ENCODE peak calls at places on chromosomes 5 and 9, in nine cellular contexts. G, D, P, Y, I, M, L, A and R are unnamed samples.

GRCh38 chr5:10535237-10535530 is 28.7 kb upstream of the ANKRD33B start:
- DNase-seq in G (no peak), D (no peak), P (no peak), Y (no peak), I (no peak), M (no peak), L (no peak), A (no peak), R (no peak)

GRCh38 chr5:42970636-42971559 is 69.2 kb downstream of the ANXA2R start:
- DNase-seq in G (no peak), D (peak; percentile 18), P (no peak), Y (no peak), I (no peak), M (no peak), L (peak; percentile 71), A (no peak), R (no peak)

GRCh38 chr5:137778772-137779564 is 24.8 kb upstream of the HNRNPA0 start:
- DNase-seq in G (peak; percentile 44), D (peak; percentile 62), P (no peak), Y (no peak), I (peak; percentile 55), M (no peak), L (no peak), A (no peak), R (no peak)

GRCh38 chr5:141186897-141187512 is at the start of gene PCDHB9:
- DNase-seq in G (peak; percentile 6), D (peak; percentile 65), P (no peak), Y (no peak), I (peak; percentile 21), M (no peak), L (no peak), A (no peak), R (peak; percentile 42)

GRCh38 chr9:99336531-99336930 is 114.4 kb downstream of the SEC61B start:
- DNase-seq in G (no peak), D (no peak), P (no peak), Y (no peak), I (no peak), M (no peak), L (no peak), A (no peak), R (no peak)

GRCh38 chr5:375336-375920 is 53.9 kb downstream of the AHRR start:
- DNase-seq in G (no peak), D (no peak), P (no peak), Y (no peak), I (no peak), M (no peak), L (peak; percentile 47), A (no peak), R (no peak)

GRCh38 chr9:134171316-134172197 is 7.2 kb upstream of the RNU6ATAC start:
- DNase-seq in G (no peak), D (no peak), P (peak; percentile 75), Y (no peak), I (peak; percentile 48), M (no peak), L (no peak), A (no peak), R (no peak)

GRCh38 chr5:16669776-16670175 is 53.0 kb upstream of the RETREG1 start:
- DNase-seq in G (no peak), D (no peak), P (no peak), Y (no peak), I (no peak), M (no peak), L (no peak), A (no peak), R (no peak)

GRCh38 chr9:110538621-110539020 is 40.9 kb downstream of the SVEP1 start:
- DNase-seq in G (no peak), D (no peak), P (no peak), Y (no peak), I (no peak), M (no peak), L (no peak), A (no peak), R (no peak)

GRCh38 chr9:84435902-84436301 is 95.3 kb upstream of the SLC28A3 start:
- DNase-seq in G (no peak), D (no peak), P (no peak), Y (no peak), I (peak; percentile 13), M (no peak), L (no peak), A (no peak), R (no peak)

GRCh38 chr5:35835796-35836742 is 20.6 kb upstream of the IL7R start:
- DNase-seq in G (no peak), D (no peak), P (no peak), Y (no peak), I (no peak), M (no peak), L (no peak), A (no peak), R (no peak)

GRCh38 chr5:10030219-10030831 is 219.4 kb downstream of the ATPSCKMT start:
- DNase-seq in G (peak; percentile 23), D (peak; percentile 59), P (no peak), Y (no peak), I (peak; percentile 39), M (no peak), L (no peak), A (no peak), R (peak; percentile 48)

GRCh38 chr9:120593955-120594277 is 13.9 kb upstream of the CDK5RAP2 start:
- DNase-seq in G (no peak), D (no peak), P (no peak), Y (no peak), I (no peak), M (no peak), L (no peak), A (no peak), R (no peak)

GRCh38 chr5:67680109-67680508 is 483.5 kb upstream of the CD180 start:
- DNase-seq in G (no peak), D (no peak), P (no peak), Y (no peak), I (no peak), M (no peak), L (no peak), A (no peak), R (no peak)

GRCh38 chr9:127561491-127562270 is 50.4 kb upstream of the STXBP1 start:
- DNase-seq in G (peak; percentile 97), D (peak; percentile 44), P (peak; percentile 90), Y (peak; percentile 71), I (peak; percentile 90), M (peak; percentile 75), L (peak; percentile 85), A (peak; percentile 93), R (no peak)

GRCh38 chr9:112028242-112029221 is 131.9 kb downstream of the UGCG start:
- DNase-seq in G (no peak), D (no peak), P (no peak), Y (no peak), I (no peak), M (no peak), L (no peak), A (no peak), R (no peak)

GRCh38 chr9:112921549-112921948 is 30.9 kb upstream of the SLC46A2 start:
- DNase-seq in G (peak; percentile 22), D (peak; percentile 62), P (no peak), Y (no peak), I (peak; percentile 64), M (no peak), L (no peak), A (no peak), R (peak; percentile 11)

GRCh38 chr9:131776473-131776872 is 36.6 kb upstream of the RAPGEF1 start:
- DNase-seq in G (peak; percentile 13), D (peak; percentile 93), P (no peak), Y (no peak), I (peak; percentile 66), M (no peak), L (no peak), A (no peak), R (no peak)

GRCh38 chr5:158722940-158723339 is 376.8 kb downstream of the EBF1 start:
- DNase-seq in G (no peak), D (peak; percentile 14), P (no peak), Y (no peak), I (no peak), M (no peak), L (no peak), A (no peak), R (no peak)
- H3K36me3 ChIP-seq in G (no peaks in the 10 kb centered on the region), D (no peaks in the 10 kb centered on the region), P (no peaks in the 10 kb centered on the region), Y (no peaks in the 10 kb centered on the region), I (no peaks in the 10 kb centered on the region), M (no peaks in the 10 kb centered on the region), L (no peaks in the 10 kb centered on the region), A (no peaks in the 10 kb centered on the region), R (no peaks in the 10 kb centered on the region)

GRCh38 chr9:78296893-78297671 is at the start of gene PSAT1:
- DNase-seq in G (peak; percentile 93), D (peak; percentile 97), P (peak; percentile 68), Y (peak; percentile 91), I (peak; percentile 95), M (peak; percentile 94), L (peak; percentile 88), A (peak; percentile 70), R (peak; percentile 96)
- TF ChIP-seq CTCF in G (no peak), D (peak; percentile 13), P (no peak), Y (no peak), I (no peak), M (no peak), L (no peak), A (no peak), R (no peak)

GRCh38 chr5:176501333-176501732 is 35.9 kb downstream of the RNF44 start:
- DNase-seq in G (no peak), D (no peak), P (no peak), Y (no peak), I (peak; percentile 18), M (no peak), L (no peak), A (no peak), R (no peak)
- H3K36me3 ChIP-seq in G (peaks cover 32% of the 10 kb centered on the region), D (peaks cover 15% of the 10 kb centered on the region), P (peaks cover 8% of the 10 kb centered on the region), Y (peaks cover 100% of the 10 kb centered on the region), I (no peaks in the 10 kb centered on the region), M (peaks cover 41% of the 10 kb centered on the region), L (peaks cover 36% of the 10 kb centered on the region), A (peaks cover 78% of the 10 kb centered on the region), R (peaks cover 83% of the 10 kb centered on the region)

GRCh38 chr5:153153086-153153485 is 337.4 kb upstream of the GRIA1 start:
- DNase-seq in G (no peak), D (no peak), P (no peak), Y (no peak), I (no peak), M (no peak), L (no peak), A (no peak), R (no peak)

GRCh38 chr5:153148624-153148976 is 341.9 kb upstream of the GRIA1 start:
- DNase-seq in G (no peak), D (no peak), P (no peak), Y (no peak), I (no peak), M (no peak), L (no peak), A (no peak), R (no peak)

GRCh38 chr5:153151558-153151957 is 338.9 kb upstream of the GRIA1 start:
- DNase-seq in G (no peak), D (no peak), P (no peak), Y (no peak), I (no peak), M (no peak), L (no peak), A (no peak), R (no peak)

GRCh38 chr5:153147891-153148623 is 342.4 kb upstream of the GRIA1 start:
- DNase-seq in G (no peak), D (peak; percentile 82), P (no peak), Y (no peak), I (peak; percentile 79), M (peak; percentile 39), L (peak; percentile 51), A (no peak), R (no peak)
- TF ChIP-seq CTCF in G (peak; percentile 6), D (peak; percentile 90), P (no peak), Y (no peak), I (peak; percentile 75), M (peak; percentile 72), L (peak; percentile 72), A (peak; percentile 58), R (peak; percentile 51)

GRCh38 chr9:81614335-81614734 is 75.0 kb downstream of the TLE1 start:
- DNase-seq in G (no peak), D (no peak), P (no peak), Y (no peak), I (no peak), M (no peak), L (no peak), A (no peak), R (no peak)
- H3K36me3 ChIP-seq in G (no peaks in the 10 kb centered on the region), D (no peaks in the 10 kb centered on the region), P (no peaks in the 10 kb centered on the region), Y (peaks cover 84% of the 10 kb centered on the region), I (no peaks in the 10 kb centered on the region), M (peaks cover 23% of the 10 kb centered on the region), L (no peaks in the 10 kb centered on the region), A (peaks cover 10% of the 10 kb centered on the region), R (peaks cover 5% of the 10 kb centered on the region)